ENCODE peak calls at places on chromosomes 7 and 10, in seven cellular contexts. O is Kasumi-1; B is C1 segment of cervical spinal cord; Y is activated CD4-positive, alpha-beta T cell treated with anti-CD3 and anti-CD28 coated beads for 4 hours; X is left ventricle myocardium inferior; R is Right ventricle myocardium superior; V is stomach. E is an unnamed sample.
A peak's percentile ranks its signal among the peaks of the same experiment; 100 is the strongest.

GRCh38 chr10:102629661-102630614 is 14.3 kb upstream of the TRIM8 start:
- DNase-seq in O (no peak), B (no peak), Y (no peak), X (no peak), R (peak; percentile 47), V (no peak), E (no peak)

GRCh38 chr7:82194011-82194410 is 249.6 kb downstream of the CACNA2D1 start:
- DNase-seq in O (no peak), B (no peak), Y (no peak), X (no peak), R (no peak), V (no peak), E (no peak)

GRCh38 chr7:147332988-147333387 is 1216.4 kb downstream of the CNTNAP2 start:
- DNase-seq in O (peak; percentile 11), B (peak; percentile 33), Y (no peak), X (no peak), R (no peak), V (no peak), E (no peak)

GRCh38 chr7:1695800-1696454 is 25.9 kb downstream of the ELFN1 start:
- DNase-seq in O (no peak), B (no peak), Y (no peak), X (no peak), R (peak; percentile 20), V (no peak), E (no peak)

GRCh38 chr10:308101-308500 is 172.8 kb downstream of the ZMYND11 start:
- DNase-seq in O (no peak), B (no peak), Y (no peak), X (no peak), R (no peak), V (peak; percentile 34), E (no peak)

GRCh38 chr10:49645417-49646255 is 31.8 kb downstream of the CHAT start:
- DNase-seq in O (no peak), B (no peak), Y (no peak), X (no peak), R (no peak), V (peak; percentile 8), E (no peak)

GRCh38 chr7:50358306-50358705 is 53.8 kb downstream of the IKZF1 start:
- DNase-seq in O (no peak), B (no peak), Y (no peak), X (no peak), R (no peak), V (no peak), E (no peak)

GRCh38 chr7:76196786-76197185 is 4.9 kb upstream of the SRRM3 start:
- DNase-seq in O (no peak), B (peak; percentile 88), Y (no peak), X (no peak), R (no peak), V (no peak), E (no peak)

GRCh38 chr10:130817046-130817624 is 494.4 kb downstream of the TCERG1L start:
- DNase-seq in O (no peak), B (no peak), Y (no peak), X (no peak), R (no peak), V (no peak), E (no peak)

GRCh38 chr7:81167934-81168333 is 249.1 kb upstream of the SEMA3C start:
- DNase-seq in O (no peak), B (no peak), Y (no peak), X (no peak), R (no peak), V (no peak), E (no peak)

GRCh38 chr10:71457908-71458307 is 61.2 kb downstream of the CDH23 start:
- DNase-seq in O (no peak), B (no peak), Y (no peak), X (no peak), R (no peak), V (no peak), E (no peak)

GRCh38 chr7:22295402-22296264 is 61.3 kb downstream of the RAPGEF5 start:
- DNase-seq in O (no peak), B (no peak), Y (no peak), X (no peak), R (no peak), V (no peak), E (no peak)

GRCh38 chr10:93760490-93760889 is 2.8 kb downstream of the LGI1 start:
- DNase-seq in O (no peak), B (peak; percentile 35), Y (no peak), X (no peak), R (no peak), V (no peak), E (no peak)